ENCODE peak calls at places on chromosomes 7 and 10, in nine cellular contexts. B is fibroblast of pulmonary artery, I is left ventricle myocardium inferior, U is brain microvascular endothelial cell, C is fibroblast of mammary gland, G is right atrium auricular region, H is bronchial epithelial cell, Q is cardiac muscle cell, Y is mucosa of descending colon. D is an unnamed sample.

GRCh38 chr7:84484502-84485079 is 290.0 kb upstream of the SEMA3A start:
- DNase-seq in C (peak), Q (no peak), H (peak), G (no peak), B (no peak), U (no peak), Y (no peak), I (no peak), D (no peak)

GRCh38 chr7:73892003-73892975 is 31.3 kb downstream of the TMEM270 start:
- DNase-seq in C (peak), H (no peak), G (no peak), I (peak), B (peak), U (peak), Q (peak), Y (no peak), D (no peak)

GRCh38 chr7:77481615-77482014 is 55.5 kb upstream of the PTPN12 start:
- DNase-seq in Y (no peak), U (no peak), Q (no peak), H (peak), B (no peak), G (no peak), C (no peak), I (no peak), D (no peak)

GRCh38 chr10:485776-486572 is 203.5 kb downstream of the DIP2C start:
- DNase-seq in C (peak), Q (peak), I (no peak), Y (no peak), U (no peak), H (no peak), B (peak), G (peak), D (no peak)

GRCh38 chr10:101303087-101303753 is 50.7 kb upstream of the BTRC start:
- DNase-seq in Q (no peak), C (no peak), B (no peak), Y (no peak), H (no peak), G (no peak), I (no peak), U (no peak), D (no peak)

GRCh38 chr10:44917848-44918247 is 6.7 kb downstream of the TMEM72 start:
- DNase-seq in B (no peak), Y (no peak), Q (no peak), H (no peak), U (no peak), C (no peak), G (no peak), I (no peak), D (no peak)

GRCh38 chr10:63260860-63261251 is 127.7 kb downstream of the NRBF2 start:
- DNase-seq in Y (no peak), C (no peak), G (no peak), I (no peak), B (no peak), Q (no peak), U (no peak), H (no peak), D (no peak)

GRCh38 chr10:58444336-58444735 is 59.1 kb downstream of the TFAM start:
- DNase-seq in Y (no peak), G (no peak), H (no peak), U (no peak), I (no peak), C (no peak), B (no peak), Q (no peak), D (no peak)

GRCh38 chr7:7554021-7554432 is 12.7 kb upstream of the MIOS start:
- DNase-seq in U (peak), H (no peak), C (peak), B (peak), Q (peak), I (no peak), Y (no peak), G (no peak), D (no peak)

GRCh38 chr10:99387541-99387940 is 42.9 kb downstream of the GOT1 start:
- DNase-seq in U (no peak), I (no peak), H (no peak), Y (no peak), Q (no peak), C (no peak), G (no peak), B (no peak), D (no peak)

GRCh38 chr10:133529576-133529946 is 2.4 kb downstream of the CYP2E1 start:
- DNase-seq in Y (no peak), B (no peak), H (no peak), I (no peak), G (no peak), U (no peak), C (no peak), Q (no peak), D (no peak)
- H3K4me3 ChIP-seq in Y (no peak), B (no peak), H (no peak), I (peak), G (no peak), U (no peak), C (no peak), Q (no peak), D (no peak)

GRCh38 chr10:125548356-125548755 is 134.6 kb downstream of the TEX36 start:
- DNase-seq in C (no peak), Q (no peak), B (no peak), Y (no peak), U (no peak), I (no peak), H (peak), G (no peak), D (no peak)

GRCh38 chr10:125548878-125549277 is 134.1 kb downstream of the TEX36 start:
- DNase-seq in H (no peak), Y (no peak), U (no peak), I (no peak), Q (no peak), B (no peak), G (no peak), C (no peak), D (no peak)

GRCh38 chr10:125549656-125550055 is 133.3 kb downstream of the TEX36 start:
- DNase-seq in I (no peak), C (no peak), G (no peak), H (no peak), U (no peak), B (no peak), Y (no peak), Q (no peak), D (no peak)

GRCh38 chr10:125550362-125550761 is 132.6 kb downstream of the TEX36 start:
- DNase-seq in I (no peak), G (no peak), U (no peak), Q (no peak), Y (no peak), C (no peak), B (no peak), H (no peak), D (peak)

DNA sequence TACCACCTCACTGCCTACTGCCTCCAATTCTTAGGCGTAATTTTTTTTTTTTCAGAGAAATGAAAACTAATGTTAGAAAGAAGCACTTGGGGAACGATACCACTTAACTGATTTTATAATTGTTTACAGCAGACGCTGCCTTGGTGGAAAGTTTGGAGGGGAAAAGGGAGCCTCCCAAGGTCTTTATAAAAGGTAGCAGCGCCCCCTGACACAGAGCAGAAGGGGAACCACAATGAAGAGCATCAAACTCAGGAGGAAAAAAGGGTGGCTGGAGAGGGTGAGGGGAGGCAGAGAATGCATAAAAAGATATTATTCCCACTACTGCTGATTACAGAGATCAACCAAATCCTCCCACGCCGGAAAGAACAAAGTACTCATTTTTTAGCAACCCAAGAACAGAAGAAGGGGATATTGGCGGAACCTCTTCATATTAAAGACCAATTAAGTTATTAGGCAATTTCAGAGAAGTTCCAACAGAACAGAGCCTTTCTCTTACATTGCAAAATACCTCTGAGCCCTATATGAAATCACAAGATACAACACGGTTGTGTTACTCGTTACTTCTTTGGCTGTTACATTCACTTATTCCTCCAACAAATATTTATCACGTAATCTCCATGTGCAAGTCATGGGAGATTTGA is 135.8 kb downstream of the TEX36 start:
- DNase-seq in I (no peak), H (no peak), Q (no peak), C (no peak), U (no peak), G (no peak), B (no peak), Y (no peak), D (no peak)
- TF ChIP-seq CTCF in I (no peak), H (no peak), Q (no peak), C (no peak), U (no peak), G (no peak), B (no peak), Y (no peak), D (no peak)

DNA sequence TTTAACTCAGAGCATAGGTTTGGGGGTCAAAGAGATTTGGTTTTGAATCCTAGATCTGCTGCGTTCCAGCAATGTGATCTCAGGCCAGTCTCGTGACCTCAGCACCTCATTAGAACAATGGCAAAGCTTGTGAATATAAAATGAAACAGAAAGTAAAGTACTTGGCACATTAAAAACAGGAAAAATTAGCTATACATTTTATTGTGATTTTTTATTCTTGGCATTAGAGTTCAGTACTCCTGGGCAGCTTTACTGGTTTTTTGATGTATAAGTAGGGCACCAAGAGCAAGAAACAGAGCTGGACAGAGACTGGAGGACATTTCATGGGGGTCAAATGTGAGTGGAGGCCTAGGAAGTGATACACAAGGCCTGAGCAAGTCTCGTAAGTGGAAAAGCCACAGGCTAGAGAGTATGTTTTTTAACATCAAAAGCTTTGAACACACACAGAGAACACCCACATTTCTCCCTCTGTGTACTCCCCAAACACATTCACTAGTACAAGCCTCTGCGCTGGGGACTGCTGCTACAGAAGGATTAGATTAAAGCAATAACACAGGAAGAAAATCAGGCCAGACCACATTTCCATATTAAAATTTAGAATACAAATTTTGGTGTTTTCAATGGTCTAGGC is 157.2 kb upstream of the SLC25A13 start:
- DNase-seq in Q (no peak), U (no peak), H (no peak), I (no peak), G (no peak), C (no peak), B (no peak), Y (no peak), D (no peak)
- H3K4me3 ChIP-seq in Q (no peak), U (no peak), H (no peak), I (no peak), G (no peak), C (no peak), B (no peak), Y (no peak), D (no peak)

GRCh38 chr7:542935-543789 is 23.5 kb upstream of the PDGFA start:
- DNase-seq in H (peak), C (peak), Q (peak), Y (peak), B (peak), U (peak), G (peak), I (no peak), D (no peak)
- TF ChIP-seq CTCF in H (no peak), C (no peak), Q (no peak), Y (no peak), B (no peak), U (no peak), G (no peak), I (no peak), D (no peak)

DNA sequence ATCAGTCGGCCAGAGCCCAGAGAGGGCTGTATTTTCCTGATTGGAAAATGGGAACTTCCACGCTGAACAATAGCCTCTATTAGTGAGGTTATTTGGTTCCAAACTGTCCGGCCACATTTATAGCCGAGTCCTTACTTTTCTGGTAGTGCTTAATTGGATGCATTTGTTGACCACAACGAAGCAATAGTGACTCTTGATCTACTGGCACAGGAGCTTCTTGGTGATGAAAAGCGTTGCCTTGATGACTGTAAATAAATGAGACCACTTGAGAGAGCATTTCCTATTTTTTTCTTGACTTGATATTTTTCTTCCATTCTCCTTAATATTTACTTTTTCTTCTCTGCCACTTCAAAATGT is 4.8 kb upstream of the SP8 start:
- DNase-seq in C (no peak), Q (no peak), Y (no peak), U (no peak), I (no peak), B (no peak), G (no peak), H (no peak), D (no peak)
- H3K4me3 ChIP-seq in C (no peak), Q (no peak), Y (no peak), U (no peak), I (no peak), B (no peak), G (no peak), H (no peak), D (no peak)

DNA sequence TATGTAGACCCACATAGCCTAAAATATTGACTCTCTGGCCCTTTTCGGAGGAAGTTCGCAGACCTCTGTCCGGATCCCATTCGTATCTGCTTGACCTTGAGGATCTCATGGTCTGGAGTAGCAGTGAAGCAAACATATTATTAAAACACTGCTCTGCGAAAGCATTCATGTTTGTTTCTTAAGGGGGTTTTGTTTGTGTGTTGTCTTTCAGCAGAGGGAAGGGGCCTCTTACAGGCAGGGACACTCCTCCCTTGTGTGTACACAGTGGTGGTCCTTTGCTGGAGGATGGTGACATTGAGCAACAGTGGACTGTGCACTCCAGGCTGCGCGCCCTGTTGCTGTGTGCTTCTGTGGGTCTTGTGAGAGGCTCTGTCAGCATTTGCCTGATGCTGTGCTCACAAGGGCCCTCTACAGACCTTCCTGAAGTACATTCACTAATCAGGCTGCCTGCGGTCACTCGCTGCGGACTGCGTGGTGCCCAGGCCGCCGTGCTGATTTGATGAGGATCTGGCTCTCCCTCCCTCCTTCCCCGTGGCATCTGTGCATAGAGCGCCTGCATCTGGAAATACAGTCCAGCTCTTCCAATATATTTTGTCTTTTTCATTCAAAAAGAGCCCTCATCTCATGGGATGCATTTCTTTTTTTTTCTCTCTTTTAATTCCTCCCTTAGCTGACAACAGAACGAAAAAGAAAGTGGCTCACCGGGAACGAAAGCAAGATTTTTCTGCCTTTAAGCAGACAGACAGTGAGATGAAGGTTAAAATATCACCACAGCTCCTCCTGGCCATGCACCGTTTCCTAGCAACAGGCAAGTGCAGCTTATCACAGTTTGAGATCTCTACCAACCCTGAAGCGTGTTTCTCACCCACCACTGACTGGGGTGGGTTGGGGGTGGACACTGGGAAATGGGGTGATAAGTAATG is 135.8 kb downstream of the CNNM2 start:
- DNase-seq in I (peak), U (peak), H (peak), Y (no peak), B (peak), Q (peak), C (peak), G (peak), D (peak)
- TF ChIP-seq CTCF in I (peak), U (peak), H (peak), Y (no peak), B (peak), Q (peak), C (peak), G (no peak), D (peak)

GRCh38 chr10:128568491-128568890 is 442.3 kb upstream of the MKI67 start:
- DNase-seq in Q (no peak), I (no peak), C (no peak), H (no peak), Y (no peak), U (no peak), B (no peak), G (no peak), D (no peak)
- H3K4me3 ChIP-seq in Q (no peak), I (no peak), C (no peak), H (no peak), Y (no peak), U (no peak), B (no peak), G (no peak), D (no peak)

DNA sequence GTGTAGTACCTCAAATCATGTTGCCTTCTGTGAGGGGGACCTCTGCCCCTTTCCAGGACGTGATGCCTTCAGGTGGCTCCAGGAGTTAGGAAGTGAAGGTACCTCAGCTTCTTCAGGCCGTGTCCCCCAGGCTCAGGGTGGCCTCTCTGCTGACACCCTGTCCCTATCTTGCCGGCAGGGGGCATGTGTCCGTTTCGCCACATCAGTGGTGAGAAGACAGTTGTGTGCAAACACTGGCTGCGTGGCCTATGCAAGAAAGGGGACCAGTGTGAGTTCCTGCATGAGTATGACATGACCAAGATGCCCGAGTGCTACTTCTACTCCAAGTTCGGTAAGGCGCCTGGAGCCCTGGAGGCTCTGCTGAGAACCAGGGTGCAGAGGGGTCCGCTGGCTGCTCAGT is 9.2 kb downstream of the CPSF4 start:
- DNase-seq in B (no peak), H (no peak), Q (no peak), Y (no peak), I (no peak), G (no peak), U (no peak), C (no peak), D (no peak)
- TF ChIP-seq CTCF in B (no peak), H (peak), Q (no peak), Y (no peak), I (no peak), G (no peak), U (peak), C (peak), D (no peak)

D was measured in HFF-Myc.